ENCODE peak calls at places on chromosomes 12 and 14, in four cellular contexts. N is HTR-8/SVneo, Y is NCI-H446, Z is left lobe of liver. G is an unnamed sample.

GRCh38 chr14:58104808-58105207 is 47.2 kb downstream of the ARMH4 start:
- DNase-seq in Z (no peak), Y (no peak), N (no peak), G (peak; percentile 71)

GRCh38 chr12:109510196-109510595 is 32.8 kb downstream of the UBE3B start:
- DNase-seq in N (no peak), Y (no peak), Z (no peak), G (no peak)

GRCh38 chr12:98653866-98654493 is 8.9 kb downstream of the APAF1 start:
- DNase-seq in Y (peak; percentile 23), N (peak; percentile 32), Z (no peak), G (peak; percentile 73)

GRCh38 chr12:78759387-78759786 is 105.2 kb upstream of the SYT1 start:
- DNase-seq in Z (no peak), N (no peak), Y (no peak), G (peak; percentile 6)

GRCh38 chr14:29757711-29758233 is 169.9 kb downstream of the PRKD1 start:
- DNase-seq in Z (no peak), N (no peak), Y (no peak), G (no peak)

GRCh38 chr12:115343601-115344000 is 659.6 kb upstream of the TBX3 start:
- DNase-seq in Y (no peak), N (no peak), Z (no peak), G (no peak)

GRCh38 chr12:4107436-4107878 is 166.1 kb upstream of the CCND2 start:
- DNase-seq in Y (peak; percentile 13), Z (peak; percentile 42), N (peak; percentile 79), G (peak; percentile 80)

GRCh38 chr12:91327136-91327535 is 144.5 kb upstream of the DCN start:
- DNase-seq in Z (no peak), N (no peak), Y (no peak), G (no peak)

GRCh38 chr12:13472690-13473089 is 276.2 kb downstream of the EMP1 start:
- DNase-seq in Y (no peak), Z (no peak), N (no peak), G (no peak)

GRCh38 chr12:124404162-124404561 is 109.3 kb downstream of the RFLNA start:
- DNase-seq in Z (no peak), N (no peak), Y (no peak), G (no peak)

GRCh38 chr14:104893435-104894207 is 28.6 kb downstream of the CEP170B start:
- DNase-seq in Y (no peak), N (no peak), Z (peak; percentile 46), G (no peak)

GRCh38 chr14:99125616-99126431 is 146.2 kb downstream of the BCL11B start:
- DNase-seq in N (no peak), Y (no peak), Z (no peak), G (no peak)

GRCh38 chr14:68986926-68987652 is 8.0 kb upstream of the ACTN1 start:
- DNase-seq in Y (no peak), N (no peak), Z (no peak), G (no peak)

GRCh38 chr14:91269076-91269991 is 24.8 kb upstream of the GPR68 start:
- DNase-seq in Z (no peak), Y (peak; percentile 23), N (no peak), G (no peak)

GRCh38 chr12:67433393-67434175 is 164.4 kb downstream of the CAND1 start:
- DNase-seq in Z (no peak), N (no peak), Y (no peak), G (peak; percentile 69)

GRCh38 chr12:48972213-48973021 is 882 bp upstream of the WNT10B start:
- DNase-seq in Y (no peak), N (no peak), Z (no peak), G (peak; percentile 58)